ENCODE peak calls at places on chromosomes 13 and 19, in seven cellular contexts. E is heart left ventricle, D is suprapubic skin, M is endothelial cell of umbilical vein, T is transverse colon, X is ovary, S is HCT116. H is an unnamed sample.

GRCh38 chr13:99958402-99959126 is 13.0 kb downstream of the ZIC5 start:
- DNase-seq in T (no peak), M (no peak), E (no peak), S (no peak), D (no peak), X (no peak), H (no peak)

GRCh38 chr19:3389876-3390361 is 23.5 kb downstream of the NFIC start:
- DNase-seq in X (no peak), M (no peak), S (no peak), T (no peak), D (no peak), E (peak), H (no peak)

GRCh38 chr13:112154301-112155060 is 87.5 kb downstream of the SOX1 start:
- DNase-seq in T (no peak), S (no peak), E (no peak), D (peak), M (no peak), X (no peak), H (no peak)

GRCh38 chr19:35013820-35014754 is 14.0 kb downstream of the GRAMD1A start:
- DNase-seq in M (no peak), T (peak), D (no peak), E (no peak), X (no peak), S (no peak), H (no peak)

GRCh38 chr19:5903054-5903501 is 512 bp downstream of the NDUFA11 start:
- DNase-seq in T (no peak), M (no peak), X (no peak), D (no peak), S (no peak), E (no peak), H (no peak)

GRCh38 chr19:38644719-38645118 is 2.7 kb upstream of the ACTN4 start:
- DNase-seq in E (no peak), D (no peak), M (no peak), S (no peak), T (peak), X (no peak), H (no peak)

GRCh38 chr19:56504581-56504980 is 3.1 kb upstream of the ZNF471 start:
- DNase-seq in T (no peak), M (no peak), E (no peak), X (no peak), D (no peak), S (no peak), H (no peak)

GRCh38 chr19:5131866-5132561 is 163.1 kb downstream of the KDM4B start:
- DNase-seq in M (no peak), D (no peak), T (no peak), X (no peak), S (no peak), E (no peak), H (no peak)

GRCh38 chr13:25227690-25228089 is 55.6 kb upstream of the AMER2 start:
- DNase-seq in T (no peak), D (no peak), M (no peak), E (no peak), S (no peak), X (no peak), H (no peak)

GRCh38 chr13:25222740-25223139 is 50.7 kb upstream of the AMER2 start:
- DNase-seq in D (no peak), E (no peak), S (no peak), X (no peak), M (no peak), T (no peak), H (no peak)

GRCh38 chr13:25231537-25231936 is 55.8 kb downstream of the MTMR6 start:
- DNase-seq in D (no peak), M (no peak), S (no peak), X (no peak), E (no peak), T (no peak), H (no peak)

GRCh38 chr13:25224151-25224550 is 52.1 kb upstream of the AMER2 start:
- DNase-seq in S (no peak), E (no peak), T (no peak), D (no peak), X (no peak), M (no peak), H (no peak)

GRCh38 chr13:25225970-25226369 is 53.9 kb upstream of the AMER2 start:
- DNase-seq in E (no peak), M (no peak), X (no peak), S (no peak), D (no peak), T (no peak), H (no peak)
- TF ChIP-seq CTCF in E (no peak), M (no peak), X (no peak), S (no peak), D (no peak), T (no peak), H (no peak)

GRCh38 chr19:866769-867300 is 7.4 kb downstream of the CFD start:
- DNase-seq in D (no peak), S (no peak), T (no peak), X (no peak), M (no peak), E (no peak), H (no peak)
- TF ChIP-seq POLR2A in D (no peak), S (no peak), T (no peak), X (no peak), M (no peak), E (no peak), H (no peak)

DNA sequence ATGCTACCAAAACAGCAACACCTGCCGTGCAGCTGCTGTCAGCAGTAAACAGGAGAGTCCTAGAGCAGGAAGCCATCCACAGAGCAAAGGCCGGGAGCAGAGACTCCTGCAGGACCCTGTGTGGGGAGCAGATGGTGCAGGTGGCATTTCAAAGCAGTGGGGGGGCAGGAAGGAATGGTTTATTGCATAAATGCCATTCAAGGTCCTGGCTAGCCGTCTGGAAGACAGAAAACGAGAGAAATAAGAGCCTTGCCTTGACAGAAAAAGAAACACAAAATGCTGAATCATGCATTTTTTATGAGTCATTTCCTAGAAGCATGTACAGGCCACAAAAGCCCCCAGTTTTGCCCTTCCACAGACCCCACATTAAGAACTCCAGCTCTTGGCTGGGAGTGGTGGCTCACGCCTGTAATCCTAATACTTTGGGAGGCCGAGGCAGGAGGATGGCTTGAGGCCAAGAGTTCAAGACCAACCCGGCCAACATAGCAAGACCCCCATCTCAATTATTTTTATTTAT is 5.4 kb downstream of the RSPH6A start:
- DNase-seq in E (no peak), S (no peak), X (no peak), M (peak), T (no peak), D (no peak), H (no peak)
- H3K4me3 ChIP-seq in E (no peak), S (no peak), X (no peak), M (no peak), T (no peak), D (no peak), H (no peak)

GRCh38 chr19:31002852-31003251 is 346.4 kb downstream of the TSHZ3 start:
- DNase-seq in E (no peak), S (no peak), T (no peak), M (no peak), X (no peak), D (no peak), H (no peak)
- TF ChIP-seq CTCF in E (no peak), S (no peak), T (no peak), M (no peak), X (no peak), D (no peak), H (no peak)

GRCh38 chr19:17847538-17848366 is at the start of gene JAK3:
- DNase-seq in E (peak), M (peak), S (no peak), T (peak), D (no peak), X (peak), H (peak)
- TF ChIP-seq POLR2A in E (no peak), M (no peak), S (no peak), T (peak), D (no peak), X (no peak), H (no peak)

GRCh38 chr13:66844933-66845332 is 385.2 kb downstream of the PCDH9 start:
- DNase-seq in E (peak), X (no peak), T (no peak), D (no peak), S (no peak), M (no peak), H (no peak)

GRCh38 chr13:66849706-66850105 is 380.4 kb downstream of the PCDH9 start:
- DNase-seq in S (no peak), E (no peak), M (no peak), X (no peak), T (no peak), D (no peak), H (no peak)

GRCh38 chr13:66845393-66845792 is 384.7 kb downstream of the PCDH9 start:
- DNase-seq in D (no peak), M (no peak), X (no peak), T (no peak), S (no peak), E (peak), H (no peak)

GRCh38 chr13:66847541-66847940 is 382.6 kb downstream of the PCDH9 start:
- DNase-seq in T (no peak), S (no peak), M (no peak), D (no peak), X (no peak), E (no peak), H (no peak)
- H3K4me3 ChIP-seq in T (no peak), S (no peak), M (no peak), D (no peak), X (no peak), E (no peak), H (no peak)

DNA sequence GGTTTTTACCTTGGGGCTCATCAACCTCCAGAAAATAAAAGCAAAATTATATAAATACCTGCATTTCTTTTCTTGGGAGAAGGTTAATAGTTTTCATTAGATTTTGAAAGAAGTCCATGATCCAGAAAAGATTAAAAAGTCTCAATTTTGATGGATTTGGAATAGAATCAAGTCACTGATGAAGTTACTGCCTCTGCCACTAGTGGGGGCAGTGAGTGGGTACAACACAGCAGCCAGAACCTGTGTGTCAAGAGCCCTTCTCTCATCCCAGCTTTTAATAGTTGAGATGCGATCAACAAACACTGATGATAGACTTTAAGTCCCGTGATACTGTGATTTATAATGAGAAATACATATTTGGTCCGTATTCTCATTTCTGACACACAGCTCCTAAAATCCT is 686.7 kb downstream of the DIAPH3 start:
- DNase-seq in E (no peak), S (peak), D (no peak), T (no peak), M (peak), X (no peak), H (no peak)
- TF ChIP-seq CTCF in E (peak), S (no peak), D (no peak), T (no peak), M (peak), X (no peak), H (no peak)

H was measured in adrenal gland.